ENCODE peak calls at places on chromosomes 4 and X, in five cellular contexts. N is esophagus squamous epithelium; V is NCI-H446 treated with DMSO at 0.1 percent for 48 hours; B is activated CD8-positive, alpha-beta memory T cell treated with anti-CD3 and anti-CD28 coated beads, Interleukin-2, amount 50 U/mL, for 4 hours; X is amniotic stem cell. G is an unnamed sample.

GRCh38 chr4:26346203-26346620 is 25.4 kb downstream of the RBPJ start:
- DNase-seq in N (no peak), V (no peak), B (no peak), X (no peak), G (no peak)

GRCh38 chr4:101114936-101115372 is 232.4 kb downstream of the PPP3CA start:
- DNase-seq in N (no peak), V (no peak), B (no peak), X (no peak), G (no peak)

GRCh38 chr4:30755306-30755705 is 35.1 kb downstream of the PCDH7 start:
- DNase-seq in N (no peak), V (no peak), B (no peak), X (no peak), G (no peak)

GRCh38 chrX:20529711-20530110 is 263.0 kb upstream of the RPS6KA3 start:
- DNase-seq in N (no peak), V (no peak), B (no peak), X (no peak), G (no peak)

GRCh38 chr4:8685831-8686230 is 93.3 kb downstream of the CPZ start:
- DNase-seq in N (no peak), V (no peak), B (peak), X (no peak), G (no peak)

GRCh38 chr4:86974481-86975050 is 39.8 kb downstream of the AFF1 start:
- DNase-seq in N (no peak), V (no peak), B (no peak), X (no peak), G (no peak)

GRCh38 chr4:151486166-151486565 is 77.2 kb downstream of the FHIP1A start:
- DNase-seq in N (no peak), V (no peak), B (no peak), X (peak), G (no peak)

GRCh38 chr4:112895785-112896184 is 153.7 kb upstream of the ANK2 start:
- DNase-seq in N (no peak), V (peak), B (no peak), X (no peak), G (no peak)

GRCh38 chr4:136306361-136306760 is 1225.9 kb downstream of the PCDH18 start:
- DNase-seq in N (no peak), V (no peak), B (no peak), X (no peak), G (no peak)

GRCh38 chrX:98141466-98141865 is 1257.8 kb downstream of the RPA4 start:
- DNase-seq in N (no peak), V (no peak), B (no peak), X (no peak), G (no peak)

GRCh38 chrX:104039689-104040505 is at the start of gene H2BW2:
- DNase-seq in N (no peak), V (no peak), B (no peak), X (no peak), G (no peak)

GRCh38 chrX:131881194-131881593 is 141.9 kb upstream of the STK26 start:
- DNase-seq in N (no peak), V (no peak), B (no peak), X (no peak), G (no peak)

GRCh38 chr4:3703677-3704521 is 62.3 kb upstream of the ADRA2C start:
- DNase-seq in N (no peak), V (no peak), B (no peak), X (no peak), G (peak)

GRCh38 chrX:16695079-16695676 is 17.3 kb downstream of the CTPS2 start:
- DNase-seq in N (no peak), V (no peak), B (peak), X (peak), G (peak)

GRCh38 chr4:181420950-181421349 is 822.3 kb upstream of the TENM3 start:
- DNase-seq in N (no peak), V (no peak), B (no peak), X (no peak), G (no peak)

GRCh38 chrX:37745835-37746234 is 34.0 kb upstream of the CYBB start:
- DNase-seq in N (no peak), V (no peak), B (no peak), X (no peak), G (no peak)

GRCh38 chr4:41748074-41748787 is at the start of gene PHOX2B:
- DNase-seq in N (no peak), V (no peak), B (no peak), X (no peak), G (no peak)

GRCh38 chr4:80989921-80990544 is 40.5 kb upstream of the BMP3 start:
- DNase-seq in N (no peak), V (peak), B (no peak), X (peak), G (peak)

GRCh38 chr4:102338405-102338804 is 6.9 kb downstream of the SLC39A8 start:
- DNase-seq in N (no peak), V (no peak), B (no peak), X (no peak), G (no peak)